ENCODE peak calls at places on chromosomes 5 and 9, in five cellular contexts. One of them, this sample, is unnamed.

GRCh38 chr9:119365291-119366027 is 3.8 kb downstream of the BRINP1 start:
- DNase-seq in pons: peak; percentile 74
- DNase-seq in G401: peak; percentile 94
- DNase-seq in CD4-positive, alpha-beta T cell: no peak
- DNase-seq in WTC11: peak; percentile 82
- DNase-seq in this sample: peak; percentile 37

GRCh38 chr9:4943346-4943745 is 41.7 kb upstream of the JAK2 start:
- DNase-seq in pons: no peak
- DNase-seq in G401: no peak
- DNase-seq in CD4-positive, alpha-beta T cell: no peak
- DNase-seq in WTC11: no peak
- DNase-seq in this sample: no peak

GRCh38 chr9:126217121-126217520 is 109.5 kb upstream of the MVB12B start:
- DNase-seq in pons: no peak
- DNase-seq in G401: no peak
- DNase-seq in CD4-positive, alpha-beta T cell: no peak
- DNase-seq in WTC11: no peak
- DNase-seq in this sample: no peak

GRCh38 chr9:37667706-37668672 is 17.2 kb downstream of the FRMPD1 start:
- DNase-seq in pons: no peak
- DNase-seq in G401: no peak
- DNase-seq in CD4-positive, alpha-beta T cell: no peak
- DNase-seq in WTC11: peak; percentile 62
- DNase-seq in this sample: no peak

GRCh38 chr5:35855221-35855620 is 1.5 kb upstream of the IL7R start:
- DNase-seq in pons: no peak
- DNase-seq in G401: no peak
- DNase-seq in CD4-positive, alpha-beta T cell: no peak
- DNase-seq in WTC11: no peak
- DNase-seq in this sample: no peak

GRCh38 chr9:97386733-97387503 is 25.0 kb upstream of the TDRD7 start:
- DNase-seq in pons: peak; percentile 56
- DNase-seq in G401: peak; percentile 57
- DNase-seq in CD4-positive, alpha-beta T cell: peak; percentile 47
- DNase-seq in WTC11: peak; percentile 92
- DNase-seq in this sample: peak; percentile 58

GRCh38 chr5:80204808-80205614 is 50.8 kb downstream of the SERINC5 start:
- DNase-seq in pons: peak; percentile 88
- DNase-seq in G401: no peak
- DNase-seq in CD4-positive, alpha-beta T cell: no peak
- DNase-seq in WTC11: no peak
- DNase-seq in this sample: peak; percentile 45

GRCh38 chr5:140977003-140977402 is 10.7 kb downstream of the PCDHAC2 start:
- DNase-seq in pons: no peak
- DNase-seq in G401: peak; percentile 34
- DNase-seq in CD4-positive, alpha-beta T cell: no peak
- DNase-seq in WTC11: no peak
- DNase-seq in this sample: no peak

GRCh38 chr5:159133041-159133741 is 33.5 kb upstream of the EBF1 start:
- DNase-seq in pons: peak; percentile 26
- DNase-seq in G401: peak; percentile 70
- DNase-seq in CD4-positive, alpha-beta T cell: no peak
- DNase-seq in WTC11: no peak
- DNase-seq in this sample: peak; percentile 70

GRCh38 chr5:113150821-113151220 is 174.2 kb downstream of the DCP2 start:
- DNase-seq in pons: no peak
- DNase-seq in G401: no peak
- DNase-seq in CD4-positive, alpha-beta T cell: no peak
- DNase-seq in WTC11: no peak
- DNase-seq in this sample: no peak

GRCh38 chr9:28120241-28121025 is 547.2 kb upstream of the C9orf72 start:
- DNase-seq in pons: no peak
- DNase-seq in G401: no peak
- DNase-seq in CD4-positive, alpha-beta T cell: no peak
- DNase-seq in WTC11: no peak
- DNase-seq in this sample: no peak

GRCh38 chr9:34610434-34611206 is 1.3 kb downstream of the RPP25L start:
- DNase-seq in pons: no peak
- DNase-seq in G401: peak; percentile 68
- DNase-seq in CD4-positive, alpha-beta T cell: no peak
- DNase-seq in WTC11: no peak
- DNase-seq in this sample: no peak

GRCh38 chr5:88269222-88269771 is 652 bp upstream of the TMEM161B start:
- DNase-seq in pons: peak; percentile 21
- DNase-seq in G401: peak; percentile 45
- DNase-seq in CD4-positive, alpha-beta T cell: no peak
- DNase-seq in WTC11: no peak
- DNase-seq in this sample: peak; percentile 46

GRCh38 chr5:19920761-19921160 is 67.2 kb downstream of the CDH18 start:
- DNase-seq in pons: no peak
- DNase-seq in G401: no peak
- DNase-seq in CD4-positive, alpha-beta T cell: no peak
- DNase-seq in WTC11: no peak
- DNase-seq in this sample: no peak

GRCh38 chr9:6413365-6414263 is 615 bp downstream of the UHRF2 start:
- DNase-seq in pons: peak; percentile 16
- DNase-seq in G401: peak; percentile 33
- DNase-seq in CD4-positive, alpha-beta T cell: peak; percentile 9
- DNase-seq in WTC11: peak; percentile 47
- DNase-seq in this sample: peak; percentile 71

GRCh38 chr9:95201201-95201600 is 116.3 kb downstream of the FANCC start:
- DNase-seq in pons: no peak
- DNase-seq in G401: no peak
- DNase-seq in CD4-positive, alpha-beta T cell: no peak
- DNase-seq in WTC11: no peak
- DNase-seq in this sample: no peak

GRCh38 chr9:125100822-125101221 is 42.5 kb downstream of the SCAI start:
- DNase-seq in pons: no peak
- DNase-seq in G401: no peak
- DNase-seq in CD4-positive, alpha-beta T cell: no peak
- DNase-seq in WTC11: no peak
- DNase-seq in this sample: no peak

GRCh38 chr9:130845901-130846381 is 10.9 kb downstream of the ABL1 start:
- DNase-seq in pons: peak; percentile 73
- DNase-seq in G401: no peak
- DNase-seq in CD4-positive, alpha-beta T cell: no peak
- DNase-seq in WTC11: no peak
- DNase-seq in this sample: no peak

GRCh38 chr5:143354025-143354424 is 49.5 kb downstream of the NR3C1 start:
- DNase-seq in pons: no peak
- DNase-seq in G401: no peak
- DNase-seq in CD4-positive, alpha-beta T cell: no peak
- DNase-seq in WTC11: no peak
- DNase-seq in this sample: no peak

GRCh38 chr9:86424246-86424891 is 70.2 kb upstream of the TUT7 start:
- DNase-seq in pons: no peak
- DNase-seq in G401: no peak
- DNase-seq in CD4-positive, alpha-beta T cell: no peak
- DNase-seq in WTC11: no peak
- DNase-seq in this sample: no peak

GRCh38 chr5:177546262-177546741 is 8.1 kb downstream of the FAM193B start:
- DNase-seq in pons: peak; percentile 84
- DNase-seq in G401: no peak
- DNase-seq in CD4-positive, alpha-beta T cell: no peak
- DNase-seq in WTC11: no peak
- DNase-seq in this sample: no peak

GRCh38 chr9:14391620-14392019 is 77.7 kb upstream of the NFIB start:
- DNase-seq in pons: no peak
- DNase-seq in G401: no peak
- DNase-seq in CD4-positive, alpha-beta T cell: no peak
- DNase-seq in WTC11: no peak
- DNase-seq in this sample: no peak

GRCh38 chr5:35333366-35333765 is 103.1 kb upstream of the PRLR start:
- DNase-seq in pons: no peak
- DNase-seq in G401: no peak
- DNase-seq in CD4-positive, alpha-beta T cell: no peak
- DNase-seq in WTC11: no peak
- DNase-seq in this sample: no peak

GRCh38 chr9:91101598-91102168 is 260.0 kb downstream of the AUH start:
- DNase-seq in pons: no peak
- DNase-seq in G401: no peak
- DNase-seq in CD4-positive, alpha-beta T cell: peak; percentile 66
- DNase-seq in WTC11: no peak
- DNase-seq in this sample: peak; percentile 82

GRCh38 chr5:122965111-122965510 is 71.4 kb downstream of the PPIC start:
- DNase-seq in pons: no peak
- DNase-seq in G401: no peak
- DNase-seq in CD4-positive, alpha-beta T cell: no peak
- DNase-seq in WTC11: no peak
- DNase-seq in this sample: no peak

GRCh38 chr5:61298066-61298465 is 34.0 kb upstream of the ZSWIM6 start:
- DNase-seq in pons: no peak
- DNase-seq in G401: no peak
- DNase-seq in CD4-positive, alpha-beta T cell: no peak
- DNase-seq in WTC11: no peak
- DNase-seq in this sample: no peak

GRCh38 chr9:112861155-112861554 is 29.5 kb downstream of the SLC46A2 start:
- DNase-seq in pons: no peak
- DNase-seq in G401: no peak
- DNase-seq in CD4-positive, alpha-beta T cell: no peak
- DNase-seq in WTC11: no peak
- DNase-seq in this sample: no peak

GRCh38 chr9:134597041-134597913 is 44.3 kb upstream of the COL5A1 start:
- DNase-seq in pons: no peak
- DNase-seq in G401: no peak
- DNase-seq in CD4-positive, alpha-beta T cell: no peak
- DNase-seq in WTC11: no peak
- DNase-seq in this sample: no peak

GRCh38 chr9:70043689-70044449 is at the start of gene MAMDC2:
- DNase-seq in pons: no peak
- DNase-seq in G401: peak; percentile 45
- DNase-seq in CD4-positive, alpha-beta T cell: no peak
- DNase-seq in WTC11: peak; percentile 70
- DNase-seq in this sample: no peak

GRCh38 chr5:172395483-172395882 is 58.8 kb downstream of the SH3PXD2B start:
- DNase-seq in pons: no peak
- DNase-seq in G401: no peak
- DNase-seq in CD4-positive, alpha-beta T cell: no peak
- DNase-seq in WTC11: no peak
- DNase-seq in this sample: no peak

GRCh38 chr5:82931110-82931509 is 146.1 kb downstream of the TMEM167A start:
- DNase-seq in pons: no peak
- DNase-seq in G401: no peak
- DNase-seq in CD4-positive, alpha-beta T cell: no peak
- DNase-seq in WTC11: no peak
- DNase-seq in this sample: no peak

GRCh38 chr9:93171261-93171660 is 12.7 kb upstream of the WNK2 start:
- DNase-seq in pons: no peak
- DNase-seq in G401: no peak
- DNase-seq in CD4-positive, alpha-beta T cell: no peak
- DNase-seq in WTC11: no peak
- DNase-seq in this sample: no peak

GRCh38 chr9:133204993-133205336 is 4.1 kb downstream of the OBP2B start:
- DNase-seq in pons: no peak
- DNase-seq in G401: no peak
- DNase-seq in CD4-positive, alpha-beta T cell: no peak
- DNase-seq in WTC11: no peak
- DNase-seq in this sample: no peak

GRCh38 chr5:75348241-75348640 is 11.2 kb downstream of the HMGCR start:
- DNase-seq in pons: no peak
- DNase-seq in G401: no peak
- DNase-seq in CD4-positive, alpha-beta T cell: no peak
- DNase-seq in WTC11: no peak
- DNase-seq in this sample: no peak